ENCODE peak calls at places on chromosome 12, in nine cellular contexts. One of them, this sample, is unnamed.

GRCh38 chr12:77118696-77119095 is 53.3 kb upstream of the E2F7 start:
- DNase-seq in activated CD4-positive, CD25-positive, alpha-beta regulatory T cell treated with anti-CD3 and anti-CD28 coated beads, Interleukin-2, amount 50 U/mL, for 72 hours: no peak
- DNase-seq in neural crest cell: no peak
- DNase-seq in AG08395: no peak
- DNase-seq in Ammon's horn: no peak
- DNase-seq in AG04450: no peak
- DNase-seq in activated T-cell treated with anti-CD3 and anti-CD28 coated beads, Interleukin-2, amount 50 U/mL, for 72 hours: no peak
- DNase-seq in GM23338: no peak
- DNase-seq in nephron progenitor cell: no peak
- DNase-seq in this sample: no peak

GRCh38 chr12:122088181-122088810 is 9.7 kb downstream of the MLXIP start:
- DNase-seq in activated CD4-positive, CD25-positive, alpha-beta regulatory T cell treated with anti-CD3 and anti-CD28 coated beads, Interleukin-2, amount 50 U/mL, for 72 hours: no peak
- DNase-seq in neural crest cell: no peak
- DNase-seq in AG08395: no peak
- DNase-seq in Ammon's horn: no peak
- DNase-seq in AG04450: no peak
- DNase-seq in activated T-cell treated with anti-CD3 and anti-CD28 coated beads, Interleukin-2, amount 50 U/mL, for 72 hours: no peak
- DNase-seq in GM23338: no peak
- DNase-seq in nephron progenitor cell: no peak
- DNase-seq in this sample: no peak

GRCh38 chr12:46832084-46832704 is 6.4 kb upstream of the SLC38A4 start:
- DNase-seq in activated CD4-positive, CD25-positive, alpha-beta regulatory T cell treated with anti-CD3 and anti-CD28 coated beads, Interleukin-2, amount 50 U/mL, for 72 hours: no peak
- DNase-seq in neural crest cell: no peak
- DNase-seq in AG08395: no peak
- DNase-seq in Ammon's horn: no peak
- DNase-seq in AG04450: no peak
- DNase-seq in activated T-cell treated with anti-CD3 and anti-CD28 coated beads, Interleukin-2, amount 50 U/mL, for 72 hours: no peak
- DNase-seq in GM23338: peak; percentile 87
- DNase-seq in nephron progenitor cell: peak; percentile 18
- DNase-seq in this sample: no peak

GRCh38 chr12:107361970-107362369 is 268.6 kb upstream of the CRY1 start:
- DNase-seq in activated CD4-positive, CD25-positive, alpha-beta regulatory T cell treated with anti-CD3 and anti-CD28 coated beads, Interleukin-2, amount 50 U/mL, for 72 hours: no peak
- DNase-seq in neural crest cell: no peak
- DNase-seq in AG08395: no peak
- DNase-seq in Ammon's horn: no peak
- DNase-seq in AG04450: no peak
- DNase-seq in activated T-cell treated with anti-CD3 and anti-CD28 coated beads, Interleukin-2, amount 50 U/mL, for 72 hours: no peak
- DNase-seq in GM23338: no peak
- DNase-seq in nephron progenitor cell: no peak
- DNase-seq in this sample: no peak

GRCh38 chr12:125583071-125583470 is 517.8 kb downstream of the AACS start:
- DNase-seq in activated CD4-positive, CD25-positive, alpha-beta regulatory T cell treated with anti-CD3 and anti-CD28 coated beads, Interleukin-2, amount 50 U/mL, for 72 hours: no peak
- DNase-seq in neural crest cell: no peak
- DNase-seq in AG08395: no peak
- DNase-seq in Ammon's horn: no peak
- DNase-seq in AG04450: no peak
- DNase-seq in activated T-cell treated with anti-CD3 and anti-CD28 coated beads, Interleukin-2, amount 50 U/mL, for 72 hours: no peak
- DNase-seq in GM23338: no peak
- DNase-seq in nephron progenitor cell: no peak
- DNase-seq in this sample: no peak

GRCh38 chr12:81627336-81628189 is 131.6 kb downstream of the PPFIA2 start:
- DNase-seq in activated CD4-positive, CD25-positive, alpha-beta regulatory T cell treated with anti-CD3 and anti-CD28 coated beads, Interleukin-2, amount 50 U/mL, for 72 hours: no peak
- DNase-seq in neural crest cell: no peak
- DNase-seq in AG08395: peak; percentile 51
- DNase-seq in Ammon's horn: peak; percentile 67
- DNase-seq in AG04450: peak; percentile 0
- DNase-seq in activated T-cell treated with anti-CD3 and anti-CD28 coated beads, Interleukin-2, amount 50 U/mL, for 72 hours: no peak
- DNase-seq in GM23338: peak; percentile 75
- DNase-seq in nephron progenitor cell: no peak
- DNase-seq in this sample: no peak

GRCh38 chr12:71195338-71195896 is 37.6 kb upstream of the TSPAN8 start:
- DNase-seq in activated CD4-positive, CD25-positive, alpha-beta regulatory T cell treated with anti-CD3 and anti-CD28 coated beads, Interleukin-2, amount 50 U/mL, for 72 hours: no peak
- DNase-seq in neural crest cell: no peak
- DNase-seq in AG08395: no peak
- DNase-seq in Ammon's horn: no peak
- DNase-seq in AG04450: no peak
- DNase-seq in activated T-cell treated with anti-CD3 and anti-CD28 coated beads, Interleukin-2, amount 50 U/mL, for 72 hours: no peak
- DNase-seq in GM23338: no peak
- DNase-seq in nephron progenitor cell: no peak
- DNase-seq in this sample: no peak

GRCh38 chr12:1013618-1014489 is 22.8 kb downstream of the ERC1 start:
- DNase-seq in activated CD4-positive, CD25-positive, alpha-beta regulatory T cell treated with anti-CD3 and anti-CD28 coated beads, Interleukin-2, amount 50 U/mL, for 72 hours: no peak
- DNase-seq in neural crest cell: no peak
- DNase-seq in AG08395: no peak
- DNase-seq in Ammon's horn: no peak
- DNase-seq in AG04450: peak; percentile 45
- DNase-seq in activated T-cell treated with anti-CD3 and anti-CD28 coated beads, Interleukin-2, amount 50 U/mL, for 72 hours: no peak
- DNase-seq in GM23338: no peak
- DNase-seq in nephron progenitor cell: no peak
- DNase-seq in this sample: no peak

GRCh38 chr12:117059156-117059555 is 40.1 kb downstream of the TESC start:
- DNase-seq in activated CD4-positive, CD25-positive, alpha-beta regulatory T cell treated with anti-CD3 and anti-CD28 coated beads, Interleukin-2, amount 50 U/mL, for 72 hours: no peak
- DNase-seq in neural crest cell: no peak
- DNase-seq in AG08395: no peak
- DNase-seq in Ammon's horn: no peak
- DNase-seq in AG04450: no peak
- DNase-seq in activated T-cell treated with anti-CD3 and anti-CD28 coated beads, Interleukin-2, amount 50 U/mL, for 72 hours: no peak
- DNase-seq in GM23338: no peak
- DNase-seq in nephron progenitor cell: no peak
- DNase-seq in this sample: no peak

This sample was measured in left ventricle myocardium superior.